ENCODE peak calls at places on chromosome 18, in four cellular contexts. One of them, this sample, is unnamed.

GRCh38 chr18:76460482-76460881 is 34.6 kb downstream of the ZNF516 start:
- DNase-seq in right lobe of liver: no peak
- DNase-seq in A549: no peak
- DNase-seq in GM23338: no peak
- DNase-seq in this sample: no peak

GRCh38 chr18:2846241-2846637 is 567 bp upstream of the EMILIN2 start:
- DNase-seq in right lobe of liver: no peak
- DNase-seq in GM23338: peak
- DNase-seq in A549: no peak
- DNase-seq in this sample: peak

GRCh38 chr18:24949908-24950307 is 402.1 kb downstream of the ZNF521 start:
- DNase-seq in GM23338: no peak
- DNase-seq in right lobe of liver: no peak
- DNase-seq in A549: no peak
- DNase-seq in this sample: no peak

GRCh38 chr18:59839241-59839640 is 60.6 kb upstream of the PMAIP1 start:
- DNase-seq in right lobe of liver: no peak
- DNase-seq in GM23338: no peak
- DNase-seq in A549: no peak
- DNase-seq in this sample: no peak

GRCh38 chr18:14768241-14768640 is 20.3 kb downstream of the ANKRD30B start:
- DNase-seq in GM23338: no peak
- DNase-seq in A549: no peak
- DNase-seq in right lobe of liver: no peak
- DNase-seq in this sample: no peak

GRCh38 chr18:26771524-26771923 is 94.0 kb downstream of the AQP4 start:
- DNase-seq in A549: no peak
- DNase-seq in right lobe of liver: no peak
- DNase-seq in GM23338: peak
- DNase-seq in this sample: no peak

GRCh38 chr18:49399003-49399402 is 61.4 kb downstream of the DYM start:
- DNase-seq in GM23338: no peak
- DNase-seq in right lobe of liver: no peak
- DNase-seq in A549: no peak
- DNase-seq in this sample: no peak

GRCh38 chr18:54416459-54416858 is 58.8 kb downstream of the C18orf54 start:
- DNase-seq in right lobe of liver: no peak
- DNase-seq in GM23338: no peak
- DNase-seq in A549: no peak
- DNase-seq in this sample: no peak

GRCh38 chr18:26574958-26575864 is 26.9 kb upstream of the KCTD1 start:
- DNase-seq in right lobe of liver: peak
- DNase-seq in A549: peak
- DNase-seq in GM23338: peak
- DNase-seq in this sample: peak

GRCh38 chr18:33805592-33805991 is 227.6 kb downstream of the ASXL3 start:
- DNase-seq in A549: no peak
- DNase-seq in right lobe of liver: no peak
- DNase-seq in GM23338: no peak
- DNase-seq in this sample: no peak

GRCh38 chr18:9109523-9109922 is 7.0 kb downstream of the NDUFV2 start:
- DNase-seq in GM23338: no peak
- DNase-seq in right lobe of liver: no peak
- DNase-seq in A549: no peak
- DNase-seq in this sample: no peak

GRCh38 chr18:845152-845819 is 33.2 kb upstream of the YES1 start:
- DNase-seq in GM23338: no peak
- DNase-seq in A549: peak
- DNase-seq in right lobe of liver: no peak
- DNase-seq in this sample: peak

GRCh38 chr18:75854174-75854573 is 426.7 kb upstream of the SMIM21 start:
- DNase-seq in A549: peak
- DNase-seq in right lobe of liver: no peak
- DNase-seq in GM23338: peak
- DNase-seq in this sample: no peak

GRCh38 chr18:8609711-8610441 is 639 bp downstream of the RAB12 start:
- DNase-seq in right lobe of liver: peak
- DNase-seq in GM23338: no peak
- DNase-seq in A549: no peak
- DNase-seq in this sample: no peak

GRCh38 chr18:46623541-46623940 is 33.5 kb downstream of the LOXHD1 start:
- DNase-seq in GM23338: no peak
- DNase-seq in A549: no peak
- DNase-seq in right lobe of liver: no peak
- DNase-seq in this sample: no peak

GRCh38 chr18:7677001-7677400 is 109.9 kb downstream of the PTPRM start:
- DNase-seq in A549: no peak
- DNase-seq in right lobe of liver: no peak
- DNase-seq in GM23338: no peak
- DNase-seq in this sample: no peak

GRCh38 chr18:61949946-61950345 is 57.1 kb upstream of the RNF152 start:
- DNase-seq in A549: no peak
- DNase-seq in right lobe of liver: no peak
- DNase-seq in GM23338: no peak
- DNase-seq in this sample: peak

GRCh38 chr18:22348521-22349316 is 69.0 kb downstream of the CTAGE1 start:
- DNase-seq in right lobe of liver: peak
- DNase-seq in A549: no peak
- DNase-seq in GM23338: peak
- DNase-seq in this sample: peak

GRCh38 chr18:79746730-79747129 is 51.0 kb upstream of the KCNG2 start:
- DNase-seq in right lobe of liver: no peak
- DNase-seq in A549: no peak
- DNase-seq in GM23338: no peak
- DNase-seq in this sample: no peak

GRCh38 chr18:79779021-79779699 is 18.6 kb upstream of the KCNG2 start:
- DNase-seq in right lobe of liver: no peak
- DNase-seq in A549: no peak
- DNase-seq in GM23338: no peak
- DNase-seq in this sample: no peak

GRCh38 chr18:22314001-22314400 is 103.7 kb downstream of the CTAGE1 start:
- DNase-seq in GM23338: no peak
- DNase-seq in A549: no peak
- DNase-seq in right lobe of liver: no peak
- DNase-seq in this sample: no peak

GRCh38 chr18:23800902-23801301 is 111.6 kb downstream of the LAMA3 start:
- DNase-seq in right lobe of liver: no peak
- DNase-seq in GM23338: no peak
- DNase-seq in A549: no peak
- DNase-seq in this sample: no peak

GRCh38 chr18:40555914-40556313 is 1399.1 kb upstream of the PIK3C3 start:
- DNase-seq in right lobe of liver: no peak
- DNase-seq in A549: no peak
- DNase-seq in GM23338: no peak
- DNase-seq in this sample: no peak

GRCh38 chr18:61703508-61703907 is 189.3 kb downstream of the RNF152 start:
- DNase-seq in right lobe of liver: no peak
- DNase-seq in GM23338: no peak
- DNase-seq in A549: no peak
- DNase-seq in this sample: no peak

GRCh38 chr18:76984193-76985155 is 148.1 kb downstream of the MBP start:
- DNase-seq in GM23338: no peak
- DNase-seq in right lobe of liver: no peak
- DNase-seq in A549: no peak
- DNase-seq in this sample: no peak

GRCh38 chr18:27860701-27861107 is 316.2 kb downstream of the CDH2 start:
- DNase-seq in GM23338: no peak
- DNase-seq in A549: no peak
- DNase-seq in right lobe of liver: no peak
- DNase-seq in this sample: no peak

GRCh38 chr18:73258375-73259087 is 390.7 kb upstream of the NETO1 start:
- DNase-seq in A549: no peak
- DNase-seq in GM23338: no peak
- DNase-seq in right lobe of liver: no peak
- DNase-seq in this sample: no peak

GRCh38 chr18:60452424-60452823 is 79.8 kb upstream of the MC4R start:
- DNase-seq in GM23338: no peak
- DNase-seq in A549: no peak
- DNase-seq in right lobe of liver: no peak
- DNase-seq in this sample: peak

DNA sequence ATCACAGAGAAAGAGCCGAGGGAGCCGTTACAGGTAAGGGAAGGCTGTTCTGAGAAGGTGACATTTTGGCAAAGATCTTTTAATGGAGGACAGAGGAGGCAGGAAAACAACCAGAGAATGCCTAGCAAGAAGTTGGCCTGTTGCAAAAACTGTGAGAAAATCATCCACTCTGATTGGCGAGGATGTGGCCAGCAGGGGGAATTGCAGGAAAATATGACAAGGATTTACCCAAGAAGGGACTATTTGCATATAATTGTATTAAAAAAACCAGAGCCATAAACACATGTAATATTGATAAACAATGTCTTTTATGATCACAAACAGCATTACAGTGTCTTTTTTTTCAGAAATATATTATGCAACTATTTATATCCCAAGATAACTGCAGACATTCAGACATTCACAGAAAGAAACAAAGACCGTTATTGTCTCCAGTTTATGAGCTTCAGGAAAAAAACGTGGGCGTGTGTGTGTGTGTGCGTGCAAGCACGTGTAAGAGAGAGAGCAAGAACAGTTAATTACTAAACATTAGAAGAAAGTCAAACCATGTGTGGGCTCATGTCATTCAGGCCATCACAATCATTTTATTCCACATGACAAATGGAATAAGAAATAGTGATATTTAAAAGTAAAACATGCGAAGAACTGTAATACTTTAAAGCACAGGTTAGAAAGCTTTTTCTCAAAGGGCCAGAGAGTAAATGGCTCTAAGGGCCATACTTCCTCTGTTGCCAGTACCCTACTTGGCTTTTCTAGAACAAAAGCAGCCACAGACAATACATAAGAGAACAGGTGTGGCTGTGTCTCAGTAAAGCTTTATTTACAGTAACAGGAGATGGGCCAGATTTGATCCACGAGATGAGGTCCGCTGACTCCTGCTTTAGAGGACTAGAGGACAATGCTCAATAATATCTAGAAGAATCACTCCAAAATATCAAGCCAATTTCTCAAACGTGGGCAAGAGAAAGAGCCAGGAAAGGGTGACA is 324.1 kb downstream of the DLGAP1 start:
- DNase-seq in GM23338: peak
- DNase-seq in right lobe of liver: no peak
- DNase-seq in A549: no peak
- DNase-seq in this sample: no peak
- TF ChIP-seq CTCF in GM23338: peak
- TF ChIP-seq CTCF in right lobe of liver: no peak
- TF ChIP-seq CTCF in A549: no peak
- TF ChIP-seq CTCF in this sample: no peak

DNA sequence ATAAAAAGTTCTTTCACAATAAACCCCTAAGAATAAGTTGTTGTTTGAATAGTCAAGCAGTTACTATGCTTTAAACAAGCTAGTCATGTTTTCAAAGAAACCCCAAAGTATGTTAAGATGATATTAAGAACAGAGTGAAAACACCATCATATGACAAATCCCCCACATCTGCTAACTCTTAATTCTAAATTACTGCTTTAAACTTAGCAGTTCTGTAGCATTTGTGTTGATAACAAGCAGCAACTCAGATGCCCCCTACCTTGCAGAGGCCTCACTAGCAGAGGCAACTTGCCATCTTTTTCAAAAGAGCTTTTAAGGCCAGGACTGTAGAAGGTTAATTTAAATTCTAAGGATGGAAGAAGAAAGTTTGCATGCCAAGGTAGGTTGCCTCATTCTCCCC is 376.2 kb downstream of the SETBP1 start:
- DNase-seq in GM23338: peak
- DNase-seq in A549: no peak
- DNase-seq in right lobe of liver: no peak
- DNase-seq in this sample: no peak
- H3K27ac ChIP-seq in GM23338: no peak
- H3K27ac ChIP-seq in A549: no peak
- H3K27ac ChIP-seq in right lobe of liver: no peak
- H3K27ac ChIP-seq in this sample: no peak

DNA sequence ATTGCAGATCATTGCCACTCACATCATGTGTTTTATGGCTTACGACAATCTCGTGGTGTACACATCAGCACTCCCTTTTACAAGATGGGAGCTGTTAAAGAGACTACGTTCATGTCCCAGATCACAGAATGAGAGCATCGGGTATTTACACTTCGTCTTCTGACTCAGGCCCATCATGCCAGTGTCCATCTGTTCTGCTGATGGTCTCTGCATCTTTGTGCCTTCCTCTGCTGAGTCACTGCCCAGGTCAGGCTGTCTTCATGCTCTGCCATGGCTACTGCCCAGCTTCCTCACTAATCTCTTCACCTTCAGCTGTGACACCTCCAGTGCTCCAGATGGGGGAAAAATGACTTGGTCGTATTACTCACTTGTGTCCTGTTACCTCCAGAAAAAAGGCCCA is 334.3 kb downstream of the SOCS6 start:
- DNase-seq in GM23338: no peak
- DNase-seq in A549: no peak
- DNase-seq in right lobe of liver: no peak
- DNase-seq in this sample: no peak
- TF ChIP-seq CTCF in GM23338: no peak
- TF ChIP-seq CTCF in A549: no peak
- TF ChIP-seq CTCF in right lobe of liver: no peak
- TF ChIP-seq CTCF in this sample: no peak

GRCh38 chr18:11096411-11096810 is 53.0 kb downstream of the PIEZO2 start:
- DNase-seq in right lobe of liver: no peak
- DNase-seq in A549: no peak
- DNase-seq in GM23338: no peak
- DNase-seq in this sample: no peak
- H3K27ac ChIP-seq in right lobe of liver: no peak
- H3K27ac ChIP-seq in A549: no peak
- H3K27ac ChIP-seq in GM23338: no peak
- H3K27ac ChIP-seq in this sample: no peak

DNA sequence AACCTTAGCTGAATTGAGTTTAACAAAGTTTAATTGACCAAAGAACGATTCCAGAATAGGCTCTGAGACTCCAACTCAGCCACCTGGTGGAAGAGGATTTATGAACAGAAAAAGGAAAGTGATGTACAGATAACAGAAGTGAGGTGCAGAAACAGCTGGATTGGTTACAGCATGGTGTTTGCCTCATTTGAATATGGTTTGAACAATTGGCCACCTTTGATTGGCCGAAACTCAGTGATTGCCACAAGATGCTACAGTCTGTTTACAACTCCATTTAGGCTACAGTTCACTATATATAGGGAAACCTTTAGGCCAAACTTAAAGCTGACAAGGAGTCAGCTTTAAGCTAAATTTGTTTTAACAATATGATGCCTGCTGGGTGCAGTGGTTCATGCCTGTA is 28.1 kb upstream of the SLC35G4 start:
- DNase-seq in GM23338: no peak
- DNase-seq in A549: no peak
- DNase-seq in right lobe of liver: no peak
- DNase-seq in this sample: no peak
- TF ChIP-seq CTCF in GM23338: no peak
- TF ChIP-seq CTCF in A549: no peak
- TF ChIP-seq CTCF in right lobe of liver: no peak
- TF ChIP-seq CTCF in this sample: no peak

GRCh38 chr18:13627639-13628038 is 98.7 kb downstream of the FAM210A start:
- DNase-seq in right lobe of liver: no peak
- DNase-seq in A549: no peak
- DNase-seq in GM23338: no peak
- DNase-seq in this sample: no peak
- H3K27ac ChIP-seq in right lobe of liver: no peak
- H3K27ac ChIP-seq in A549: no peak
- H3K27ac ChIP-seq in GM23338: no peak
- H3K27ac ChIP-seq in this sample: no peak

This sample was measured in RWPE1.